ENCODE peak calls at places on chromosomes 2 and 18, in seven cellular contexts. Y is GM23248, B is fibroblast of lung, C is neuronal stem cell, Q is endothelial cell of umbilical vein, X is colonic mucosa, E is H9. T is an unnamed sample.

GRCh38 chr2:157262248-157262647 is 4.7 kb downstream of the GALNT5 start:
- DNase-seq in Y (no peak), B (no peak), C (no peak), Q (no peak), X (no peak), E (no peak), T (no peak)

GRCh38 chr2:237486819-237487448 is at the start of gene MLPH:
- DNase-seq in Y (peak; percentile 77), B (peak; percentile 70), C (peak; percentile 29), Q (no peak), X (peak; percentile 83), E (no peak), T (peak; percentile 69)

GRCh38 chr18:79428287-79428686 is 32.6 kb downstream of the NFATC1 start:
- DNase-seq in Y (no peak), B (no peak), C (no peak), Q (no peak), X (no peak), E (no peak), T (no peak)

GRCh38 chr18:11909597-11910026 is 1.5 kb upstream of the MPPE1 start:
- DNase-seq in Y (peak; percentile 81), B (peak; percentile 36), C (no peak), Q (peak; percentile 49), X (peak; percentile 21), E (no peak), T (peak; percentile 54)

GRCh38 chr18:39842042-39842791 is 2112.8 kb upstream of the PIK3C3 start:
- DNase-seq in Y (no peak), B (no peak), C (peak; percentile 23), Q (peak; percentile 3), X (no peak), E (no peak), T (no peak)

GRCh38 chr2:190267302-190267701 is 52.3 kb downstream of the HIBCH start:
- DNase-seq in Y (peak; percentile 81), B (peak; percentile 89), C (no peak), Q (peak; percentile 57), X (no peak), E (no peak), T (peak; percentile 74)

GRCh38 chr2:128374711-128375413 is 56.2 kb upstream of the HS6ST1 start:
- DNase-seq in Y (no peak), B (no peak), C (no peak), Q (no peak), X (no peak), E (no peak), T (no peak)

GRCh38 chr2:883260-884026 is 67.2 kb upstream of the SNTG2 start:
- DNase-seq in Y (no peak), B (no peak), C (no peak), Q (no peak), X (peak; percentile 16), E (peak; percentile 19), T (no peak)

GRCh38 chr2:137302957-137303356 is 537.6 kb downstream of the THSD7B start:
- DNase-seq in Y (no peak), B (no peak), C (no peak), Q (no peak), X (no peak), E (no peak), T (no peak)

GRCh38 chr2:27442981-27443323 is 771 bp downstream of the KRTCAP3 start:
- DNase-seq in Y (peak; percentile 19), B (no peak), C (no peak), Q (no peak), X (peak; percentile 43), E (peak; percentile 37), T (no peak)

GRCh38 chr2:88159955-88160415 is 10.2 kb upstream of the THNSL2 start:
- DNase-seq in Y (peak; percentile 82), B (peak; percentile 45), C (peak; percentile 51), Q (peak; percentile 49), X (peak; percentile 82), E (peak; percentile 58), T (peak; percentile 49)

GRCh38 chr2:189297446-189297845 is 117.9 kb upstream of the COL5A2 start:
- DNase-seq in Y (peak; percentile 47), B (peak; percentile 98), C (no peak), Q (no peak), X (no peak), E (no peak), T (peak; percentile 40)

GRCh38 chr2:241890524-241891235 is 21.2 kb downstream of the RTP5 start:
- DNase-seq in Y (no peak), B (no peak), C (no peak), Q (no peak), X (no peak), E (no peak), T (no peak)

GRCh38 chr2:37244017-37244416 is 12.6 kb downstream of the NDUFAF7 start:
- DNase-seq in Y (no peak), B (no peak), C (no peak), Q (peak; percentile 74), X (no peak), E (no peak), T (no peak)

GRCh38 chr18:13453714-13454113 is 235.2 kb downstream of the LDLRAD4 start:
- DNase-seq in Y (peak; percentile 50), B (peak; percentile 36), C (no peak), Q (no peak), X (no peak), E (peak; percentile 19), T (no peak)

GRCh38 chr2:17643031-17643615 is 102.6 kb downstream of the VSNL1 start:
- DNase-seq in Y (peak; percentile 99), B (peak; percentile 99), C (no peak), Q (peak; percentile 73), X (no peak), E (no peak), T (peak; percentile 94)

DNA sequence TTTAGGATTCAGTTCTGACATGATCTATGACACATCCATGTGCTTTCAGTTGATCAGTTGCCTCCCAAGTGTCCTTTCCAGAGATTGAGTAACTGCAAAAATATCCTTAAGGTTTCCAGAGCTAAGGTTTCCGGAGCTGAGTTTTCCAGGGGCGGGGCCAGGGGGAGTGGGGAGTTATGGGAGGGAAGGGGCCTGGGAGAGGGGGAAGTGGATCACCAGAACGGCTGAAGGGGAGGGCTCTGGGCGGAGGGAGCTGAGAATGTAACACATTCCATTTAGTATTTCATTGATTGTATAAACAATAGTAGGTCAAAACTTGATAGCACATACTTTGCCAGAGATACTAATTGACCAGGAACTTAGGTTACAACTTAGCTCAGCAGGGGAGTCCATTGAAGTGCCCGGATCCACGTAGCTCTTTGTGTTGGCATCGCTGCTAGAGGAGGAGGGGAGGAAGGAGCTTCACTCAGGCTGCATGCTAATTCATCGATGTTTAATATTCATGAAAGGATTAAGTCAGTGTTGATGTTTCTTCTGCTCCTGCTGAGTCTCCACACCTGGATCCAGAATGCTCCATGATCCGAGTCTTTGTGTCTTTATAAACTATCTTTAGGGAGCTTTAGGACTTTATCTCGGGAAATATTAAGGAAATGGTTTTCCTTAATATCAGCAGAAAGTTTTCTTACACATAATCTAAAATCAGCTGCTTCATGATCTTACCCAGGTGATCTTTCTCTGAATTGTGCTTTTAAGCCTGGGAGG is 289.7 kb downstream of the ALPK2 start:
- DNase-seq in Y (no peak), B (peak; percentile 77), C (peak; percentile 45), Q (peak; percentile 73), X (no peak), E (peak; percentile 62), T (no peak)
- H3K9ac ChIP-seq in Y (no peak overlapping the region), B (no peak overlapping the region), C (no peak overlapping the region), Q (peak overlapping the region; percentile 14), X (no peak overlapping the region), E (no peak overlapping the region), T (no peak overlapping the region)

DNA sequence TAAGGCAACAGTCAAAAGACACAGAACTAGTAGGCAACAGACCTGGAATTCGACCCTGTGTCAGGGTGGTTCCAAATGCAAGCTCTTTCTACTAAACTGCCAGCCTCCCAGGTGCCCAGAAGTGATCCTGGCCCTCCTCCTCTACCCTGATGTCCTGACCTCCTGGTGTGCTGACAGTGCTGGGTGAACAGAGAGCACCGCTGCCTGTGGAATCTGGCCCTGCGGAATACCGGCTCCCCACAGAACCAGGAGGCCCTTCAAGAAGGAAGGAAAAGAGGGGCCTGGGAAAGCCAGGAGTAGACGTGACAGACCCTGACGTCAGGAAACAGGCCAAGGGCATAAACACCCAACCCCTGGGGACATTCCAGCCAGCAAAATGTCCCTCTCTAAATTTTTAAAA is 120.3 kb downstream of the NOL10 start:
- DNase-seq in Y (no peak), B (no peak), C (no peak), Q (no peak), X (no peak), E (no peak), T (no peak)
- H3K9ac ChIP-seq in Y (no peak overlapping the region), B (no peak overlapping the region), C (no peak overlapping the region), Q (no peak overlapping the region), X (no peak overlapping the region), E (no peak overlapping the region), T (no peak overlapping the region)

GRCh38 chr2:179461367-179461886 is 196.8 kb upstream of the SESTD1 start:
- DNase-seq in Y (no peak), B (peak; percentile 34), C (no peak), Q (no peak), X (no peak), E (no peak), T (no peak)
- H3K9ac ChIP-seq in Y (no peak overlapping the region), B (no peak overlapping the region), C (no peak overlapping the region), Q (no peak overlapping the region), X (no peak overlapping the region), E (no peak overlapping the region), T (no peak overlapping the region)

GRCh38 chr2:85582467-85582866 is 1.8 kb upstream of the VAMP5 start:
- DNase-seq in Y (no peak), B (no peak), C (no peak), Q (no peak), X (no peak), E (no peak), T (no peak)

GRCh38 chr2:85584354-85584856 is at the start of gene VAMP5:
- DNase-seq in Y (peak; percentile 68), B (peak; percentile 32), C (no peak), Q (peak; percentile 44), X (peak; percentile 59), E (peak; percentile 37), T (no peak)

GRCh38 chr2:85583667-85584353 is 421 bp upstream of the VAMP5 start:
- DNase-seq in Y (peak; percentile 41), B (no peak), C (no peak), Q (no peak), X (no peak), E (no peak), T (no peak)

GRCh38 chr2:85585781-85586105 is 1.5 kb downstream of the VAMP5 start:
- DNase-seq in Y (peak; percentile 73), B (peak; percentile 89), C (no peak), Q (peak; percentile 51), X (no peak), E (no peak), T (no peak)

DNA sequence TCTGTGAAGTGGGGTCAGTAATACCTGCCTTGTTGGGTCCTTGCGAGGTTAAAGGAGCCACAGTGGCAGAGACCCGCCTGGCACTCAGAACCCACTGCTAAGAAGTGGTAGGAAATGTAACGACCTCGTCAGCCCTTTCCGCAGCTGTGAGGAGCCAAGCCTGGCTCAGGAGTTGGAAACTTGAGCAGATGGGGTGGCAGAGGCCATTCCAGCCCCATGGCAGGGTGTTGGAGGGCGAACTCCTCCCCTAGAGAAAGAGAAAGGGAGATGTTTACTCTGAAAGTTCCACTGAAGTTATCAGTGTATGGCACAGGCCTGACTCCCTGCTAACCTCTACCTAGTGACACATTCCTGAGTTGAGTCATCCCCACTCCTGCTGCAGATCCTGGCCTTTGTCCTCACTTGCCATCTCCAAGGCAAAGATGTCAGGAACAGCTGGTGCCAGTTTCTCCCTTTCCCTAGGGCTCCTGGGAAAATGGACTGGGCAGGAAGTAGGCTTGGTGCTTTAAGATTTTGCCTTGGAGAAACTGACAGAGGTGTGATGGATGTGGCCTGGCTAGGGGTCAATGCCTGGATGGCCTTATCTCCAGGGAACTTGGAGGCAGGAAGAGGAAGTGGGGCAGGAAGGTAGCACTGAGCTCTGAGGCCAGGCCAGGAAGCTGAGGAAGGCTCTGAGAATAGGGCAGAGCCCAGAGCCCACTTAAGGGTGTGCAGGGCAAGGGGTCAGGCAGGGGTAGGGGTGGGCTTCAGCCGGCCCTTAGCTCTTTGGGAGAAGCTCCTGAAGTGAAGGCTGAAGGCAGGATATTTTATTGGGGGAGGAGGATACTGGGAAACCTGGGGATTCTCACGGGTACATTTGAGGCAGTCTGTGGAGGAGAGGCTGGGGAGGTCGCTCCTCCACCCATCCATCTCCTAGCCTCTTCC is 888 bp downstream of the VAMP5 start:
- DNase-seq in Y (peak; percentile 82), B (peak; percentile 65), C (no peak), Q (peak; percentile 90), X (peak; percentile 79), E (no peak), T (peak; percentile 72)
- H3K9ac ChIP-seq in Y (peak overlapping the region; percentile 82), B (peak overlapping the region; percentile 75), C (no peak overlapping the region), Q (peak overlapping the region; percentile 78), X (peak overlapping the region; percentile 52), E (no peak overlapping the region), T (no peak overlapping the region)

T was measured in mammary epithelial cell.